ENCODE peak calls at places on chromosomes 12 and 14, in six cellular contexts. J, T, W, P, H and D are unnamed samples.

GRCh38 chr14:105093426-105094192 is 28.4 kb upstream of the GPR132 start:
- DNase-seq in W (peak), J (peak), H (no peak), P (no peak), T (peak), D (peak)

GRCh38 chr12:68807576-68808387 is at the start of gene MDM2:
- DNase-seq in H (peak), W (peak), T (peak), J (peak), P (peak), D (peak)

GRCh38 chr12:54037360-54038259 is 4.8 kb downstream of the HOXC5 start:
- DNase-seq in H (no peak), T (no peak), W (no peak), P (no peak), J (no peak), D (no peak)

GRCh38 chr14:89702151-89702936 is 252.2 kb downstream of the EFCAB11 start:
- DNase-seq in H (no peak), J (no peak), W (peak), P (no peak), T (no peak), D (no peak)

GRCh38 chr14:92386637-92387036 is 63.7 kb downstream of the SLC24A4 start:
- DNase-seq in H (no peak), T (no peak), J (no peak), W (no peak), P (no peak), D (no peak)

GRCh38 chr12:94250130-94250529 is 101.8 kb downstream of the PLXNC1 start:
- DNase-seq in J (no peak), W (no peak), T (no peak), P (no peak), H (no peak), D (no peak)

GRCh38 chr12:50555471-50555885 is 50.7 kb downstream of the DIP2B start:
- DNase-seq in T (no peak), W (no peak), H (no peak), J (no peak), P (no peak), D (peak)

GRCh38 chr14:103880986-103881926 is 33.9 kb upstream of the PPP1R13B start:
- DNase-seq in P (no peak), J (no peak), T (no peak), H (no peak), W (peak), D (no peak)

GRCh38 chr12:121822393-121823100 is 18.7 kb downstream of the SETD1B start:
- DNase-seq in P (no peak), H (no peak), T (no peak), W (no peak), J (no peak), D (no peak)

GRCh38 chr12:124025661-124026060 is 52.6 kb downstream of the ZNF664 start:
- DNase-seq in P (no peak), W (no peak), T (no peak), H (no peak), J (no peak), D (no peak)

GRCh38 chr12:96240251-96240650 is 46.1 kb downstream of the ELK3 start:
- DNase-seq in J (no peak), W (no peak), P (no peak), T (no peak), H (no peak), D (no peak)

GRCh38 chr14:50260511-50260910 is 29.1 kb upstream of the SOS2 start:
- DNase-seq in P (peak), H (no peak), W (peak), T (peak), J (no peak), D (no peak)

GRCh38 chr12:52147367-52147972 is 44.3 kb downstream of the KRT80 start:
- DNase-seq in H (no peak), W (peak), T (no peak), J (no peak), P (no peak), D (no peak)